ENCODE peak calls at places on chromosomes 6 and 20, in eight cellular contexts. A is breast epithelium, S is HepG2, X is K562, V is GM12878, O is GM23338, C is vagina, T is GM12892. H is an unnamed sample.

GRCh38 chr6:80280258-80281010 is 174.0 kb downstream of the BCKDHB start:
- DNase-seq in C (no peak), V (no peak), A (no peak), S (no peak), X (peak), T (no peak), O (no peak), H (no peak)

GRCh38 chr6:71056656-71057055 is 99.8 kb upstream of the B3GAT2 start:
- DNase-seq in X (no peak), A (no peak), T (no peak), O (no peak), S (no peak), C (no peak), V (no peak), H (no peak)

GRCh38 chr6:39834278-39834677 is 42.1 kb downstream of the DAAM2 start:
- DNase-seq in O (no peak), V (no peak), A (no peak), X (no peak), S (no peak), T (no peak), C (no peak), H (no peak)

GRCh38 chr20:20327756-20328155 is 40.1 kb upstream of the INSM1 start:
- DNase-seq in S (no peak), V (no peak), O (no peak), C (no peak), A (no peak), X (no peak), T (no peak), H (no peak)

GRCh38 chr20:1242530-1242929 is 16.7 kb downstream of the RAD21L1 start:
- DNase-seq in T (no peak), S (no peak), X (peak), V (no peak), O (no peak), C (no peak), A (no peak), H (no peak)

GRCh38 chr20:12047838-12048432 is 130.2 kb downstream of the BTBD3 start:
- DNase-seq in C (no peak), S (no peak), V (no peak), A (no peak), T (no peak), O (no peak), X (no peak), H (no peak)

GRCh38 chr20:13166006-13166405 is 55.1 kb upstream of the ISM1 start:
- DNase-seq in C (no peak), S (no peak), X (no peak), T (no peak), V (no peak), A (no peak), O (no peak), H (no peak)

GRCh38 chr20:63896136-63896890 is 1.4 kb downstream of the DNAJC5 start:
- DNase-seq in V (no peak), A (no peak), X (peak), S (peak), O (peak), T (peak), C (no peak), H (no peak)

GRCh38 chr20:35111141-35111888 is 18.7 kb upstream of the TRPC4AP start:
- DNase-seq in C (no peak), A (no peak), O (no peak), X (no peak), V (no peak), S (no peak), T (no peak), H (no peak)

GRCh38 chr20:24968278-24968677 is 19.2 kb downstream of the CST7 start:
- DNase-seq in A (no peak), X (no peak), O (no peak), C (peak), V (no peak), S (no peak), T (no peak), H (no peak)

GRCh38 chr6:150372051-150372450 is 3.2 kb downstream of the IYD start:
- DNase-seq in C (no peak), T (no peak), O (no peak), X (no peak), A (no peak), S (no peak), V (no peak), H (no peak)

GRCh38 chr6:1554241-1554880 is 55.4 kb upstream of the FOXC1 start:
- DNase-seq in V (peak), A (no peak), O (no peak), X (no peak), S (no peak), C (no peak), T (peak), H (no peak)

GRCh38 chr6:155100087-155100486 is 105.0 kb downstream of the TIAM2 start:
- DNase-seq in V (no peak), S (no peak), X (no peak), T (no peak), A (no peak), O (no peak), C (no peak), H (no peak)

GRCh38 chr6:26216886-26217713 is 129.9 kb downstream of the HFE start:
- DNase-seq in C (no peak), S (peak), A (peak), T (no peak), V (no peak), X (peak), O (peak), H (no peak)
- TF ChIP-seq POLR2AphosphoS5 in C (peak), S (peak), A (peak), T (peak), V (peak), X (peak), O (peak), H (peak)

GRCh38 chr6:165990216-165990615 is 177.4 kb downstream of the TBXT start:
- DNase-seq in A (no peak), V (no peak), S (no peak), C (peak), X (no peak), T (no peak), O (no peak), H (no peak)

GRCh38 chr6:165988757-165989456 is 178.7 kb downstream of the TBXT start:
- DNase-seq in V (no peak), O (peak), S (no peak), C (peak), X (no peak), T (no peak), A (no peak), H (no peak)

GRCh38 chr6:165987483-165988305 is 180.0 kb downstream of the TBXT start:
- DNase-seq in O (peak), A (no peak), V (no peak), C (peak), S (no peak), T (no peak), X (peak), H (no peak)

GRCh38 chr6:165986647-165987482 is 180.8 kb downstream of the TBXT start:
- DNase-seq in T (no peak), A (no peak), O (peak), C (no peak), V (no peak), S (no peak), X (no peak), H (no peak)

DNA sequence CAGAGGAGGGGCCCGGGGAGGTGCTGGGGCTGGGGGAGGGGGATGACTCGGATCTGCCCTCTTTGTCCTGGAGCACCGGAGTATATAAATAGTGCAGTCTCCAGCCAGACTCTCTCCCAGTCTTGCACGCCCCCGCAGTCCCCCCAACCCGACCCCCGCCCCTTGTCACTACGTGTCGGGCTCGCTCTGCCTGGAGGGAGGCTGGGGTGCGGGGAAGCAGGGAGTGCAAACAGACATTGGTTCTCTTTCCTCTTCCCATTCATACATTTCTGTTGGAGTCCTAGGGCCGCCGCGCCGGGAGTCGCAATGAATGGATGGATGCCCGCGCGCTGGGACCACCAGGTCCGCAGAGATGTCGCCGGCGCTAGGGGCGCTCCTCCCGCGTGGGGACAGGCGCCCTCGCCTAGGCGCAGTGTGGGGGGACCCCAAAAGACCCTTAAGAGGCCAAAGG is 179.3 kb downstream of the TBXT start:
- DNase-seq in T (no peak), S (no peak), A (no peak), X (no peak), C (no peak), O (peak), V (no peak), H (no peak)
- TF ChIP-seq POLR2AphosphoS5 in T (no peak), S (no peak), A (no peak), X (no peak), C (no peak), O (no peak), V (no peak), H (no peak)

GRCh38 chr6:169689247-169689646 is 12.6 kb downstream of the WDR27 start:
- DNase-seq in S (no peak), O (no peak), C (no peak), V (no peak), A (no peak), T (no peak), X (no peak), H (no peak)

GRCh38 chr6:169685860-169686259 is 16.0 kb downstream of the WDR27 start:
- DNase-seq in A (no peak), V (no peak), S (no peak), C (no peak), O (no peak), X (no peak), T (no peak), H (no peak)

GRCh38 chr6:169678342-169678741 is 23.5 kb downstream of the WDR27 start:
- DNase-seq in X (no peak), T (no peak), C (no peak), O (no peak), A (no peak), V (no peak), S (no peak), H (no peak)

GRCh38 chr6:169684056-169684455 is 17.8 kb downstream of the WDR27 start:
- DNase-seq in O (no peak), A (no peak), X (no peak), C (no peak), S (no peak), V (no peak), T (no peak), H (no peak)
- TF ChIP-seq POLR2AphosphoS5 in O (no peak), A (no peak), X (no peak), C (no peak), S (no peak), V (no peak), T (no peak), H (no peak)

GRCh38 chr20:15200139-15200538 is 862.7 kb upstream of the FLRT3 start:
- DNase-seq in T (no peak), V (peak), S (no peak), O (no peak), A (no peak), C (no peak), X (no peak), H (no peak)

GRCh38 chr20:15191082-15191723 is 853.8 kb upstream of the FLRT3 start:
- DNase-seq in T (no peak), O (peak), C (no peak), V (no peak), A (no peak), S (no peak), X (no peak), H (no peak)

GRCh38 chr20:15196580-15197255 is 859.3 kb upstream of the FLRT3 start:
- DNase-seq in X (no peak), A (no peak), S (no peak), T (no peak), O (no peak), C (no peak), V (no peak), H (no peak)

GRCh38 chr20:15199698-15200097 is 862.3 kb upstream of the FLRT3 start:
- DNase-seq in O (no peak), X (no peak), C (no peak), S (no peak), T (no peak), A (no peak), V (no peak), H (no peak)

DNA sequence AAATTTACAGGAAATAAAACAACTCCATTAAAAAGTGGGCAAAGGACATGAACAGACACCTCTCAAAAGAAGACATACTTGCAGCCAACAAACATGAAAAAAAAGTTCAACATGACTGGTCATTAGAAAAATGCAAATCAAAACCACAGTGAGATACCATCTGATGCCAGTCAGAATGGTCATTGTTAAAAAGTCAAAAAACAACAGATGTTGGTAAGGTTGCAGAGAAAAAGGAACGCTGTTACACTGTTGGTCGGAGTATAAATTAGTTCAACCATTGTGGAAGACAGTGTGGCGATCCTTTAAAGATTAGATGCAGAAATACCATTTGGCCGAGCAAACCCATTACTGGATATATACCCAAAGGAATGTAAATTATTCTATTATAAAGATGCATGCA is 858.0 kb upstream of the FLRT3 start:
- DNase-seq in C (no peak), O (no peak), T (no peak), S (no peak), V (no peak), A (no peak), X (no peak), H (no peak)
- TF ChIP-seq POLR2AphosphoS5 in C (no peak), O (no peak), T (no peak), S (no peak), V (no peak), A (no peak), X (no peak), H (no peak)

DNA sequence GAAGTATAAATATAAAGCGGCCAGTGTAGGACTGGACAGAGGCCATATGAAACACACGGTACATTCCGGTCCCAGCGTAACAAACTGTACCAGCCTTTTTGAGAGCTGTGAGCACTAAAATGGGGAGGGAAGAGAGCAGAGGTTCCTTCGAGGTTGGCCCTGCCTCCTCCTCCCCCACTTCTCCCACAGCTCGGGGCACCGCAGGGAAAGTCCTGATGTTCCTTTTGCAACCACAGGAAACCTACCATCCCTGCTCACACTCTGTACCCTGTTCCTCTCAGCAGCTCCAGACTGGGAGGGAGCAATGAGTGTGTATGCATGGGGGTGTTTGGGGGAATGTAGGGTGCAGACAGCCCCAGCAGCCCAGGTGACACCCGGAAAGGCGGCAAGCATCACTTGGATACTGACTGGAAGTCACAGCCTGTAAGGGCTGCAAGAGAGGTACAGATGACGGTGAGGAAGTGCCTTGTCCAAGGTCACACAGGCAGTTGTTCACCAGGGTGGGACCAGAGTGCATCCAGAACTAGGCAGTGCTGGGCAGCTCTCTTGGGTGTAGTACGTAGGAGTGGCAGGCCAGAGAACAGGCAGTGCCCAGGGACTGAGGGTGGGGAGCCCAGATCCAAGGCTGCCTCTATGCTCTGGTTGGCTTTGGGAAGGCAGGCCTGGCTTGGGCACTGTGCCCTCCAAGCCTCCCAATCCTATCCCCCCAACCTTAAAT is 11.0 kb upstream of the ARMC12 start:
- DNase-seq in S (peak), T (no peak), O (no peak), X (no peak), A (no peak), C (peak), V (no peak), H (no peak)
- TF ChIP-seq POLR2AphosphoS5 in S (no peak), T (no peak), O (no peak), X (no peak), A (peak), C (peak), V (no peak), H (no peak)

DNA sequence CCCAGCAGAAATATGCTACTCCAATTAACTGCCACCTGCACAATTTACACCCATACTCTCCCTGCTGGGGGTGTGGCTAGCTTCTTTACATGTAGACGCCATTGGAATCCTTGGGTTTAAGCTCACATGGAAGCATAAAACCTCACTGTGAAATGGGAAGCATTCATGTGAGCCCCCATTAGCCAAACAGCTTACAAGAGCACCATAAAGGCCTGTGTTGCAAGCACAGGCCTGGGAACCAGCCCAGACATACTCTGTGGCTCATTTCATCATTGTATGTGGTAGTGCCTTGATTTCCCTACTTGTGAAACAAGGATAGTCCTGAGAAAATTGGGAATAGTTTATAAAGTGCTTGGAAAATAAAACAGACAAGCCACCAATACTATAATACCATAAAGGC is 7.0 kb downstream of the ADNP start:
- DNase-seq in X (no peak), T (no peak), O (no peak), C (no peak), A (no peak), V (no peak), S (no peak), H (no peak)
- TF ChIP-seq POLR2AphosphoS5 in X (no peak), T (no peak), O (no peak), C (no peak), A (no peak), V (no peak), S (no peak), H (peak)

GRCh38 chr20:4999788-5000187 is 1.5 kb downstream of the SLC23A2 start:
- DNase-seq in T (no peak), V (no peak), A (no peak), X (no peak), S (no peak), O (no peak), C (no peak), H (no peak)

GRCh38 chr20:5003626-5004025 is 2.3 kb upstream of the SLC23A2 start:
- DNase-seq in C (no peak), A (no peak), T (no peak), S (no peak), X (no peak), O (no peak), V (no peak), H (no peak)

GRCh38 chr20:5002077-5002413 is 735 bp upstream of the SLC23A2 start:
- DNase-seq in X (no peak), S (no peak), A (no peak), C (no peak), T (no peak), O (peak), V (no peak), H (no peak)

GRCh38 chr20:5000263-5001173 is 792 bp downstream of the SLC23A2 start:
- DNase-seq in C (no peak), T (peak), X (no peak), O (peak), A (no peak), S (peak), V (no peak), H (no peak)

DNA sequence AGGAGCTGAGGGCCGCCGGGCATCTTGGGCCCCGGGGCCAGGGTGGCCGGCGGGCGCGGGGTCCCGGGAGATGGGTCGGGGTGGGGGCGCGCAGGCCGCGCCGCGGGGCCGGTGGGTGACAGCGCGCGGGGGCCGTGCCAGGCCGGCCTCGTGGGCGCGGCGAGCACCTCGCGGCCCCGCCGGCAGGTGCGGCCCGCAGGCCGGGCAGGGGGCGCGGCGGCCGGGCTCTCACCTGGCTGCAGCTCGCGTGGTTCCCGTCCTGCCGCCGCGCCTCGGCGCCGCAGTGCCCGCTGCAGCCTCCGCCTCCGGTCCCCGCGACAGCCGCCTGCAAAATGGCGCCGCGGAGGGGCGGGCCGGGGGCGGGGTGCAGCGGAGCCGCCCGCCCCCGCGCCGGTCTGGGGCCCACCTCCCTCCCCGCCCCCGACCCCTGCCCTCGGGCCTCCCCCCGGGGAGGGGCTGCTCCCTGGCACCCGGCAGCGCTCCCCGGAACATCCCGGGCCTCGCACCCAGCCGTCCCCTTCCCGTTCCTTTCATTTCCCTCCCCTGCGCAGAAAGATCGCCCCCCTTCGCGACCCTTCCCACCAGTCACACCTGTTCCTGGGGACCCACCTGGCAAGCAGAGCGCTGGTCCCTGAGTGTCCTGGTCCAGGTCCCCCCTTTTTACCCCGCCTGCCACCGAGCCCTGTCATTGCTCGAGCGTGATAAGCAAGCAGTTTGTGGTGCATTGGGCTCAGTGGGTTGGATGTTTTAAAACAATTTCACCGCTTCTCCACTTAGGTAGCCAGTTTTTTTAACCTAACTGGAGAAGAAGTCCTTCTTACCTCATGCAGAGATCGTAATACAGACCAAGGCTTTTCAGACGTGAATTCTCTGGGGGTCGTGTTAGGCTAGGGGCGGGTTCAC is at the start of gene SLC23A2:
- DNase-seq in O (peak), A (no peak), C (no peak), V (no peak), T (peak), X (peak), S (no peak), H (no peak)
- TF ChIP-seq POLR2AphosphoS5 in O (peak), A (no peak), C (no peak), V (no peak), T (no peak), X (no peak), S (peak), H (no peak)

GRCh38 chr6:170367241-170367640 is 60.7 kb downstream of the FAM120B start:
- DNase-seq in X (no peak), C (no peak), O (no peak), T (no peak), V (no peak), S (no peak), A (no peak), H (no peak)
- TF ChIP-seq POLR2AphosphoS5 in X (no peak), C (no peak), O (no peak), T (no peak), V (no peak), S (no peak), A (no peak), H (no peak)

H was measured in Panc1.